ENCODE peak calls at places on chromosomes 11 and 22, in six cellular contexts. O, B, L, A, Y and U are unnamed samples. For H3K9me3, the result is how much of the 10 kb centered on the place peaks cover.

GRCh38 chr22:48898524-48899377 is 928.9 kb downstream of the BRD1 start:
- DNase-seq in O (peak), B (no peak), L (no peak), A (no peak), Y (no peak), U (no peak)

GRCh38 chr11:68040957-68041591 is 2.2 kb downstream of the TCIRG1 start:
- DNase-seq in O (no peak), B (no peak), L (no peak), A (peak), Y (no peak), U (no peak)

GRCh38 chr11:128022007-128022368 is 565.4 kb downstream of the ETS1 start:
- DNase-seq in O (no peak), B (peak), L (no peak), A (no peak), Y (no peak), U (peak)

GRCh38 chr11:133893381-133893780 is 48.1 kb upstream of the SPATA19 start:
- DNase-seq in O (peak), B (no peak), L (no peak), A (peak), Y (no peak), U (no peak)

GRCh38 chr11:22671751-22672150 is 5.3 kb downstream of the GAS2 start:
- DNase-seq in O (no peak), B (peak), L (no peak), A (no peak), Y (no peak), U (no peak)

GRCh38 chr11:65793144-65793581 is 6.3 kb downstream of the OVOL1 start:
- DNase-seq in O (no peak), B (no peak), L (no peak), A (no peak), Y (no peak), U (no peak)

GRCh38 chr11:36464720-36465119 is 45.4 kb downstream of the TRAF6 start:
- DNase-seq in O (no peak), B (no peak), L (no peak), A (no peak), Y (no peak), U (no peak)

GRCh38 chr11:126357969-126358762 is 2.7 kb downstream of the ST3GAL4 start:
- DNase-seq in O (no peak), B (no peak), L (no peak), A (no peak), Y (no peak), U (no peak)

GRCh38 chr22:26956346-26956745 is 299.0 kb downstream of the MIAT start:
- DNase-seq in O (no peak), B (no peak), L (no peak), A (no peak), Y (no peak), U (no peak)

GRCh38 chr11:43382614-43383013 is 23.9 kb downstream of the TTC17 start:
- DNase-seq in O (no peak), B (no peak), L (no peak), A (no peak), Y (no peak), U (no peak)

GRCh38 chr11:11966354-11966741 is 42.1 kb downstream of the DKK3 start:
- DNase-seq in O (no peak), B (no peak), L (no peak), A (no peak), Y (no peak), U (no peak)

GRCh38 chr11:117443269-117444186 is 115.9 kb downstream of the CEP164 start:
- DNase-seq in O (peak), B (peak), L (peak), A (peak), Y (peak), U (peak)

GRCh38 chr11:34631737-34632104 is 10.8 kb downstream of the EHF start:
- DNase-seq in O (no peak), B (no peak), L (no peak), A (no peak), Y (no peak), U (no peak)

GRCh38 chr22:23498811-23499798 is 81.0 kb downstream of the IGLL1 start:
- DNase-seq in O (no peak), B (no peak), L (no peak), A (peak), Y (no peak), U (no peak)

GRCh38 chr22:35997438-35997837 is 31.2 kb downstream of the RBFOX2 start:
- DNase-seq in O (no peak), B (peak), L (no peak), A (no peak), Y (no peak), U (peak)

GRCh38 chr11:134118016-134118415 is 49.1 kb downstream of the JAM3 start:
- DNase-seq in O (no peak), B (no peak), L (no peak), A (no peak), Y (no peak), U (no peak)

GRCh38 chr11:46701078-46701654 is 335 bp downstream of the ZNF408 start:
- DNase-seq in O (no peak), B (no peak), L (no peak), A (no peak), Y (no peak), U (no peak)

GRCh38 chr11:14184548-14184947 is 174.4 kb downstream of the RRAS2 start:
- DNase-seq in O (no peak), B (no peak), L (no peak), A (no peak), Y (no peak), U (no peak)

GRCh38 chr22:47456031-47456430 is 693.6 kb downstream of the TBC1D22A start:
- DNase-seq in O (no peak), B (no peak), L (no peak), A (no peak), Y (no peak), U (no peak)

GRCh38 chr22:47450876-47451475 is 688.5 kb downstream of the TBC1D22A start:
- DNase-seq in O (no peak), B (no peak), L (no peak), A (no peak), Y (no peak), U (no peak)

GRCh38 chr22:47452184-47452583 is 689.7 kb downstream of the TBC1D22A start:
- DNase-seq in O (no peak), B (no peak), L (no peak), A (no peak), Y (no peak), U (no peak)

GRCh38 chr22:47449508-47450270 is 687.2 kb downstream of the TBC1D22A start:
- DNase-seq in O (no peak), B (no peak), L (no peak), A (no peak), Y (no peak), U (no peak)

GRCh38 chr22:47453049-47453448 is 690.6 kb downstream of the TBC1D22A start:
- DNase-seq in O (no peak), B (no peak), L (no peak), A (no peak), Y (no peak), U (no peak)
- H3K9me3 ChIP-seq in O (half or more), B (half or more), L (half or more), A (half or more), Y (half or more), U (under half)

DNA sequence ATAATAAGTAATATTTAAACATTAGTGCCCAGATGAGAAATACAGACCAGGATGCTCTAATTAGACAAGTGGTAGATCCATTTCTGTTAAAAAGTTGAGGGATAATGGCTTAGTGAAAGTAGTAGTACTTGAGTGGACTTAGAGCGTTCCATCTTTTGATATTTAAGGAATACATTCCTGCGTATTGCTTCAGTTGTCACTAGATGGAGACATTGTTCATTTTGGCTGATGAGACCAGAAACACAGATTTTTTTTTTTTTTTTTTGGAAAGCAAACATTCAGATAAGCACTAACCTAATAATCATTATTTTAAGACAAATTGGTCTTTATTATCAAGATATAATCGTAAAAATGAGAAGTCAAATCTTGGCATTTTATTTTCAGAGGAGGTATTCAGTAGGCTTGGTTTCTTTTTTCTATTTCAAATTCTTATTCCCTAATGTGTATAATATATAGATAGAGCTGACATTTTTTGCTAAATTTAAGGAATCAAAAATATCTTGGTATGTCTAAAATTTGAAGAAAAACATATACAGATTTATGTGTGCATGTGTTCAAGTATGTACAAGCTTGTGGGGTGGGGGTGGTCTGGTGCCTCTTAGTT is 92.9 kb downstream of the DYNC2H1 start:
- DNase-seq in O (no peak), B (peak), L (peak), A (no peak), Y (peak), U (peak)
- H4K91ac ChIP-seq in O (no peak), B (no peak), L (no peak), A (no peak), Y (no peak), U (no peak)

GRCh38 chr11:72740562-72741428 is 11.4 kb downstream of the ARAP1 start:
- DNase-seq in O (no peak), B (no peak), L (no peak), A (no peak), Y (no peak), U (no peak)

GRCh38 chr11:72740060-72740424 is 12.2 kb downstream of the ARAP1 start:
- DNase-seq in O (no peak), B (no peak), L (no peak), A (no peak), Y (no peak), U (peak)

GRCh38 chr11:72741849-72742521 is 10.2 kb downstream of the ARAP1 start:
- DNase-seq in O (no peak), B (peak), L (no peak), A (no peak), Y (peak), U (peak)

GRCh38 chr11:72742522-72743320 is 9.5 kb downstream of the ARAP1 start:
- DNase-seq in O (no peak), B (no peak), L (no peak), A (no peak), Y (no peak), U (no peak)

GRCh38 chr11:72741429-72741833 is 10.8 kb downstream of the ARAP1 start:
- DNase-seq in O (peak), B (no peak), L (no peak), A (peak), Y (peak), U (peak)
- H3K4ac ChIP-seq in O (peak), B (peak), L (no peak), A (no peak), Y (peak), U (peak)

DNA sequence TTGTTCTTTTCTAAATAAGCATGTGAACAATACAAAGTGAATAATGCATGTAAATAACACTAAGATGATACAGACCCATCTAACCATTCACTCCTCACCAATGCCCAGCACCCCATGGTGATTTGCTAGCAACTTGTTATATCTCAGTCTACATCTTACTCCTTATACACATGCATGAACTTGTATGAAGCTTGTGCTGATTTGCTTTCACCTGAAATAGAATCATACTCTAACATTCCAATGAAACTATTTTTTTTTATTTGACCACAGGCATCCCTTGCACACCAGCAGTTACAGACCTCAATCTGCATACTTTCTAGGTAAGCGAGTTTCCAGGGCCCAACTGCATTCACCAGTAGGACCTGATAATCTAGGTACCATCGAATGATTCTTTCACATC is 873.6 kb downstream of the OPCML start:
- DNase-seq in O (no peak), B (no peak), L (no peak), A (no peak), Y (no peak), U (no peak)
- H3K9me3 ChIP-seq in O (under half), B (under half), L (under half), A (under half), Y (under half), U (under half)

DNA sequence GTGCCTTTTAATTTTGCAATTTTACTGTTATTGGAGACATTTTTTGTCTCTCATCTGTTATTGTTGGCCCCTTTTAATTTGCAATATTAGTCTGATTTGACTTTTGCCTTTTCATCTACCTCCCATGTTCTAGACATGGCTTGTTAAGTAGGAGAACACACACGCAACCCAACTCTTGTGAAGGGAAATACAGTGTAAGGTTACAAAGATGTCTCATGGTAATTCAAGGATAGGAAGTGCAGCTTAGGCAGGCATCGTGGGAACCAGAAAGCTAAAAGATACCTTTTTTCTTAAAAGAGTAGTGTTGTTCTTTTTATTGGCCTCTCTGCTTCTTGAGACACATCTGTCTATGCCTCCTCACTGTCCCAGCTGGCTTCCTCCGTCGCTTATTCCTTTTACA is 57.0 kb downstream of the SIK2 start:
- DNase-seq in O (no peak), B (no peak), L (no peak), A (no peak), Y (no peak), U (no peak)
- H4K91ac ChIP-seq in O (no peak), B (no peak), L (no peak), A (no peak), Y (no peak), U (no peak)

DNA sequence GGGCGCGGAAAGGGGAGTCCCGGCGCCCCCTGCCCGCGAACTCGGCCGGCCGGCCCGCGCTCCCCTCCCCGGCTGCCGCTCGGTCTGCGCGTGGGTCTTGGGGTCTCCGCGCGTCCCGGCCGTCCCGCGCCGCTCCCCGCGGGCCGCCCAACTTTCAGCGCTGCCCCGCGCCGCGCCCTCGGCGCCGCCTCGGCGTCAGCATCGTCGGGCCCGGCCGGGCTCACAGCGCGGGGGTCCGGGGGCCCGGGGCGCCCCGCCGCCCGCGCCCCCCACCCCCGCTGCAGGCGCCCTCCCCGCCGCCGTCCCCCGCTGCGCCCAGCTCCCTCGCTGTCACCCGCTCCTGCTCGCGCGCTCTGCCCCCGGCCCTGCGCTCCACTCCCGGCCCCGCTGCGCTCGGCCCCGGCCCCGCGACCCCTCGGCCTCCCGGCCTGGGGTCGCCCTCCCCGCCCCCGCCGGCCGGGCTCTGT is at the start of gene KCNJ4:
- DNase-seq in O (no peak), B (no peak), L (no peak), A (no peak), Y (no peak), U (no peak)
- H3K4ac ChIP-seq in O (no peak), B (no peak), L (no peak), A (no peak), Y (no peak), U (no peak)

GRCh38 chr11:103735497-103736032 is 300.9 kb upstream of the DDI1 start:
- DNase-seq in O (no peak), B (peak), L (no peak), A (no peak), Y (no peak), U (peak)
- H3K9me3 ChIP-seq in O (under half), B (under half), L (under half), A (under half), Y (under half), U (under half)